ENCODE peak calls at places on chromosome 1, in four cellular contexts. One of them, this sample, is unnamed. For H3K9me3, the result is how much of the 10 kb centered on the place peaks cover.

GRCh38 chr1:207853372-207853757 is 57.6 kb downstream of the CD34 start:
- DNase-seq in AG04450: no peak
- DNase-seq in GM23248: no peak
- DNase-seq in tibial nerve: no peak
- DNase-seq in this sample: no peak

GRCh38 chr1:27137544-27138075 is 17.3 kb downstream of the SLC9A1 start:
- DNase-seq in AG04450: no peak
- DNase-seq in GM23248: peak
- DNase-seq in tibial nerve: no peak
- DNase-seq in this sample: no peak

GRCh38 chr1:1081311-1082238 is 7.5 kb upstream of the RNF223 start:
- DNase-seq in AG04450: no peak
- DNase-seq in GM23248: no peak
- DNase-seq in tibial nerve: no peak
- DNase-seq in this sample: no peak

GRCh38 chr1:203839081-203839480 is 22.3 kb upstream of the SNRPE start:
- DNase-seq in AG04450: peak
- DNase-seq in GM23248: peak
- DNase-seq in tibial nerve: no peak
- DNase-seq in this sample: no peak

GRCh38 chr1:160137216-160137862 is 14.1 kb upstream of the ATP1A4 start:
- DNase-seq in AG04450: no peak
- DNase-seq in GM23248: no peak
- DNase-seq in tibial nerve: no peak
- DNase-seq in this sample: no peak

GRCh38 chr1:45172015-45172414 is 34.4 kb downstream of the ZSWIM5 start:
- DNase-seq in AG04450: no peak
- DNase-seq in GM23248: peak
- DNase-seq in tibial nerve: no peak
- DNase-seq in this sample: no peak

GRCh38 chr1:174965006-174965971 is 34.5 kb upstream of the CACYBP start:
- DNase-seq in AG04450: no peak
- DNase-seq in GM23248: no peak
- DNase-seq in tibial nerve: no peak
- DNase-seq in this sample: no peak

GRCh38 chr1:154427173-154428139 is 22.3 kb downstream of the IL6R start:
- DNase-seq in AG04450: no peak
- DNase-seq in GM23248: no peak
- DNase-seq in tibial nerve: peak
- DNase-seq in this sample: no peak

GRCh38 chr1:211382182-211382713 is 55.6 kb downstream of the TRAF5 start:
- DNase-seq in AG04450: no peak
- DNase-seq in GM23248: no peak
- DNase-seq in tibial nerve: no peak
- DNase-seq in this sample: no peak

GRCh38 chr1:237814319-237814924 is 76.3 kb downstream of the ZP4 start:
- DNase-seq in AG04450: no peak
- DNase-seq in GM23248: peak
- DNase-seq in tibial nerve: no peak
- DNase-seq in this sample: no peak

GRCh38 chr1:203342192-203342940 is 8.6 kb downstream of the FMOD start:
- DNase-seq in AG04450: no peak
- DNase-seq in GM23248: peak
- DNase-seq in tibial nerve: peak
- DNase-seq in this sample: no peak

GRCh38 chr1:49294539-49294938 is 517.8 kb upstream of the BEND5 start:
- DNase-seq in AG04450: no peak
- DNase-seq in GM23248: no peak
- DNase-seq in tibial nerve: no peak
- DNase-seq in this sample: no peak
- H3K9me3 ChIP-seq in AG04450: under half
- H3K9me3 ChIP-seq in GM23248: under half
- H3K9me3 ChIP-seq in tibial nerve: under half
- H3K9me3 ChIP-seq in this sample: under half

GRCh38 chr1:153125536-153125935 is 12.2 kb upstream of the SPRR2F start:
- DNase-seq in AG04450: no peak
- DNase-seq in GM23248: no peak
- DNase-seq in tibial nerve: no peak
- DNase-seq in this sample: no peak
- H3K9me3 ChIP-seq in AG04450: under half
- H3K9me3 ChIP-seq in GM23248: under half
- H3K9me3 ChIP-seq in tibial nerve: under half
- H3K9me3 ChIP-seq in this sample: under half

DNA sequence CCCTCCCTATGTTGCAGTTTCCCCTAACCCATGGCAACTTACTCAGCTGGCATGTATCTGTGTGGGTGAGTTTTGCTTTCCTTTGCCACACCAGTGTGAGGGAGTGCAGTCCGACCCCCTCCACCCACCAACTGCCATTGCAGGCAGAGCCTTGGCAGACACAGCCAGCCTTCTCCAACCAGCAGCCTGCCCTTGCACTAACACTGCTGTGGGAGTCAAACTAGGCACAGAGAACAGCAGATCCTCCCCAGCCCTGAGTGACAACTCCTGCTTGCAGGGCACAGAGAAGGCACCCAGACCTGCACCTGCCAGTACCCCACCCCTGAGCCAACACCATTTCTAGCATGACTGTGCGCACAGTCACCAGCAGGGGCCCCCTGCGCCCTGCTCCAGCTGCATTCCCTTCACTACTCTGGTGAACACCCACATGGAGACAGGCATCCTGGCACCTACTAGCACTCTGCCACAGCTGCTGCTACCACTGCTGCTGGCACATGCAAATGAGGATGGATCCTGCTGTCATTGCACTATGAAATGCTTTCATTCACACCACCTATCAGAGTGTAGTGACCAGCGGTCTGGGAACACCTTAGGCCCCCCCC is 98.4 kb downstream of the MAGI3 start:
- DNase-seq in AG04450: no peak
- DNase-seq in GM23248: peak
- DNase-seq in tibial nerve: no peak
- DNase-seq in this sample: no peak
- H3K9me3 ChIP-seq in AG04450: under half
- H3K9me3 ChIP-seq in GM23248: under half
- H3K9me3 ChIP-seq in tibial nerve: under half
- H3K9me3 ChIP-seq in this sample: under half

DNA sequence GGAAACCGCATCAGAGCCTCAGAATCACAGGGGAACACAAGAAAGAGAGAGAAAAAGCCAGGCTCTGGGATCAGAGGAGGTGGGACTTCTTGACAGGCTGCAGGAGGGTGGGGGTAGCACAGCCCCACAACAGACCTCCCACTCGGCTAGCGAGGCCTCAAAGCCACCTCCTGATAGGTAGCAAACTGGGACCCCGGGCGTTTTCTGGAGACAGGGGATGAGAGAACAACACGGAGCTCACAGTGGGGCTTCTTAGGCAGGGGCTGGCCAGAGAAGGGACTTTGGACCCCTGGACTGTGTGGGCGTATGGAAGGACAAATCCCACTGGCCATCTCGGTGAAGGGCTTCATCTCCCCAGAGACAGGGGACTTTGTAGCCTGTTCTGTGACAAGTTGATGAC is 116.3 kb downstream of the AJAP1 start:
- DNase-seq in AG04450: no peak
- DNase-seq in GM23248: no peak
- DNase-seq in tibial nerve: no peak
- DNase-seq in this sample: no peak
- H3K9me3 ChIP-seq in AG04450: half or more
- H3K9me3 ChIP-seq in GM23248: under half
- H3K9me3 ChIP-seq in tibial nerve: under half
- H3K9me3 ChIP-seq in this sample: under half